ENCODE peak calls at places on chromosomes 4 and X, in four cellular contexts. Z is HCT116, H is fibroblast of pulmonary artery, A is dorsolateral prefrontal cortex. J is an unnamed sample.

GRCh38 chr4:28010543-28011235 is 1150.0 kb downstream of the STIM2 start:
- DNase-seq in Z (no peak), H (peak), A (no peak), J (peak)

GRCh38 chrX:40100141-40100536 is 2.4 kb upstream of the BCOR start:
- DNase-seq in Z (no peak), H (no peak), A (no peak), J (no peak)

GRCh38 chr4:44118971-44119680 is 329.5 kb downstream of the KCTD8 start:
- DNase-seq in Z (no peak), H (peak), A (no peak), J (no peak)

GRCh38 chr4:48767055-48767454 is 13.0 kb downstream of the FRYL start:
- DNase-seq in Z (no peak), H (no peak), A (no peak), J (no peak)

GRCh38 chrX:150475466-150475865 is 93.0 kb upstream of the MTM1 start:
- DNase-seq in Z (no peak), H (no peak), A (no peak), J (peak)

GRCh38 chr4:85127653-85128052 is 161.2 kb upstream of the WDFY3 start:
- DNase-seq in Z (peak), H (peak), A (peak), J (peak)

GRCh38 chr4:180028682-180029081 is 2214.5 kb upstream of the TENM3 start:
- DNase-seq in Z (peak), H (peak), A (no peak), J (no peak)

GRCh38 chr4:98939892-98940298 is 11.0 kb upstream of the EIF4E start:
- DNase-seq in Z (peak), H (peak), A (no peak), J (peak)

GRCh38 chr4:64581422-64581821 is 172.2 kb upstream of the TECRL start:
- DNase-seq in Z (no peak), H (peak), A (no peak), J (peak)

GRCh38 chr4:20122198-20122988 is 129.3 kb upstream of the SLIT2 start:
- DNase-seq in Z (no peak), H (no peak), A (no peak), J (no peak)

GRCh38 chrX:56228914-56229313 is 3.2 kb upstream of the KLF8 start:
- DNase-seq in Z (no peak), H (no peak), A (no peak), J (no peak)

GRCh38 chr4:110245567-110245966 is 47.2 kb upstream of the ELOVL6 start:
- DNase-seq in Z (no peak), H (peak), A (no peak), J (peak)

GRCh38 chr4:154328030-154328429 is 163.6 kb downstream of the DCHS2 start:
- DNase-seq in Z (no peak), H (no peak), A (no peak), J (no peak)

GRCh38 chrX:134969726-134970125 is 21.1 kb upstream of the SMIM10 start:
- DNase-seq in Z (no peak), H (no peak), A (no peak), J (peak)

GRCh38 chrX:136310411-136310810 is 9.6 kb downstream of the ADGRG4 start:
- DNase-seq in Z (no peak), H (peak), A (no peak), J (no peak)

GRCh38 chrX:34063616-34064015 is 68.5 kb downstream of the FAM47A start:
- DNase-seq in Z (no peak), H (no peak), A (no peak), J (no peak)

GRCh38 chr4:101217353-101218031 is 129.8 kb downstream of the PPP3CA start:
- DNase-seq in Z (no peak), H (peak), A (no peak), J (peak)

GRCh38 chr4:2327579-2327978 is 65.7 kb upstream of the MXD4 start:
- DNase-seq in Z (no peak), H (no peak), A (no peak), J (no peak)

GRCh38 chr4:106017975-106018374 is 122.7 kb downstream of the NPNT start:
- DNase-seq in Z (no peak), H (no peak), A (no peak), J (no peak)

DNA sequence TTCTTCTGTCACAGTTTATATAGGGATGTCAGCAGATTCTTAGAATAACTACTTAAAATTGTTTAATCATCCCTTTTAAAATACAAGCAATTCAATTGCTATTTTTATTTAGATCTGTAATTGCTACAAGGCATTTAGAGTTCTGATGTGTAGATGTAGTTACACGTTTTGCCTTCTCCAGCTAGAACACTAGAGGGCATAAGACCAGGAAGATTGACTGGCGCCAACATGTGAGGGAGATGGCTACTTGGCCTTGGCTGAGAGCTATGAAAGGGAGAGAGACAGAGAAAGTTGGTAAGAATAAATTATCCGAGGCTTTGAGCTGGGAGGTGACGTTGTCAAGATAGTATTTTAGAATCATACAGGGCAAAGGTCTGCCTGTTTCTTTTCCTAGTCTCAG is 563.7 kb upstream of the PRKX start:
- DNase-seq in Z (no peak), H (no peak), A (no peak), J (no peak)
- TF ChIP-seq CTCF in Z (peak), H (no peak), A (no peak), J (no peak)

GRCh38 chr4:52824603-52825310 is 37.4 kb upstream of the RASL11B start:
- DNase-seq in Z (no peak), H (peak), A (peak), J (peak)

GRCh38 chr4:52823478-52824092 is 38.5 kb upstream of the RASL11B start:
- DNase-seq in Z (peak), H (no peak), A (no peak), J (no peak)

GRCh38 chr4:52825311-52826090 is 36.6 kb upstream of the RASL11B start:
- DNase-seq in Z (peak), H (no peak), A (no peak), J (no peak)

GRCh38 chr4:52824270-52824602 is 37.9 kb upstream of the RASL11B start:
- DNase-seq in Z (no peak), H (no peak), A (no peak), J (no peak)

GRCh38 chr4:52822583-52823477 is 39.3 kb upstream of the RASL11B start:
- DNase-seq in Z (peak), H (peak), A (no peak), J (peak)
- H3K4me3 ChIP-seq in Z (no peak), H (no peak), A (no peak), J (no peak)

DNA sequence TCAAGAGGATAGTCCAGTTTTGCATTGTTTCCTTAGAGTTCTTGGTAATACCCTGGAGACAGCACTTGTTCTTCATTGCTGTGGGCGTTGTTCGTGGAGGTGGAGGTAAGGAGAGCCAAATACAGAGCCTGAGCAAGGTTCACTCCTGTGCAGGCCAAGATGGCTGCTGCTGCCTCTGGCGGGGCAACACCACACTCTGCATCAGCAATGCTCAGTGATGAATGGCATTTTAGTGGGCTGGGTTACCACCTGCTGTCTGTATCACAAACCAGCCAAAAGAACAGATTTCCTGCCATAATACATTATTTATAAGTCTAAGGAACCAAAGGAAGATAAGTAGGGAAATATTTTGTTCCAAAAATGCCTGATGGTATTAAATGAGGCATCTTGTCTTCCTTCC is 61.6 kb upstream of the LIMCH1 start:
- DNase-seq in Z (no peak), H (no peak), A (no peak), J (no peak)
- TF ChIP-seq CTCF in Z (no peak), H (no peak), A (no peak), J (no peak)

GRCh38 chr4:87524456-87524855 is 4.7 kb downstream of the SPARCL1 start:
- DNase-seq in Z (no peak), H (no peak), A (no peak), J (no peak)
- H3K4me3 ChIP-seq in Z (no peak), H (no peak), A (peak), J (no peak)

GRCh38 chrX:48573690-48574269 is 504 bp upstream of the RBM3 start:
- DNase-seq in Z (no peak), H (no peak), A (peak), J (no peak)

GRCh38 chrX:48576108-48576507 is 1.8 kb downstream of the RBM3 start:
- DNase-seq in Z (no peak), H (no peak), A (no peak), J (no peak)

GRCh38 chrX:48578661-48579128 is 4.4 kb downstream of the RBM3 start:
- DNase-seq in Z (no peak), H (no peak), A (no peak), J (no peak)

GRCh38 chrX:48575642-48576041 is 1.4 kb downstream of the RBM3 start:
- DNase-seq in Z (no peak), H (no peak), A (no peak), J (no peak)

GRCh38 chrX:48574270-48575266 is at the start of gene RBM3:
- DNase-seq in Z (peak), H (peak), A (peak), J (peak)
- TF ChIP-seq CTCF in Z (peak), H (peak), A (no peak), J (peak)

J was measured in AG10803.